ENCODE peak calls at places on chromosomes 1 and 21, in seven cellular contexts. E, K, I, U, C, N and F are unnamed samples.

GRCh38 chr1:205172729-205173366 is 38.7 kb downstream of the DSTYK start:
- DNase-seq in E (peak), K (peak), I (peak), U (no peak), C (no peak), N (no peak), F (no peak)

GRCh38 chr1:119713039-119713537 is 1.4 kb downstream of the PHGDH start:
- DNase-seq in E (no peak), K (no peak), I (no peak), U (peak), C (no peak), N (peak), F (no peak)

GRCh38 chr1:54345116-54345515 is 61.1 kb downstream of the SSBP3 start:
- DNase-seq in E (no peak), K (no peak), I (no peak), U (no peak), C (no peak), N (no peak), F (no peak)

GRCh38 chr21:26717146-26717739 is 128.0 kb downstream of the ADAMTS1 start:
- DNase-seq in E (no peak), K (no peak), I (peak), U (peak), C (no peak), N (no peak), F (peak)

GRCh38 chr1:155316922-155317321 is 3.8 kb upstream of the RUSC1 start:
- DNase-seq in E (no peak), K (no peak), I (no peak), U (no peak), C (no peak), N (no peak), F (no peak)

GRCh38 chr1:151106891-151107290 is 36.3 kb downstream of the GABPB2 start:
- DNase-seq in E (no peak), K (no peak), I (no peak), U (no peak), C (no peak), N (no peak), F (no peak)

GRCh38 chr1:171718216-171718615 is 23.6 kb downstream of the VAMP4 start:
- DNase-seq in E (no peak), K (no peak), I (no peak), U (no peak), C (no peak), N (no peak), F (no peak)

GRCh38 chr21:45405819-45406762 is 1.1 kb downstream of the COL18A1 start:
- DNase-seq in E (no peak), K (peak), I (no peak), U (peak), C (no peak), N (no peak), F (no peak)

GRCh38 chr1:121544500-121544899 is 359.7 kb downstream of the SRGAP2C start:
- DNase-seq in E (no peak), K (no peak), I (no peak), U (no peak), C (no peak), N (no peak), F (no peak)

GRCh38 chr1:45516465-45516864 is 5.2 kb downstream of the PRDX1 start:
- DNase-seq in E (no peak), K (no peak), I (no peak), U (no peak), C (no peak), N (no peak), F (no peak)

GRCh38 chr1:44650159-44650831 is 24.0 kb downstream of the TMEM53 start:
- DNase-seq in E (no peak), K (no peak), I (no peak), U (peak), C (no peak), N (no peak), F (no peak)

GRCh38 chr1:9422921-9423505 is 116.3 kb upstream of the SLC25A33 start:
- DNase-seq in E (no peak), K (no peak), I (no peak), U (no peak), C (no peak), N (no peak), F (no peak)
- TF ChIP-seq JUND in E (no peak), K (no peak), I (no peak), U (no peak), C (no peak), N (no peak), F (no peak)

DNA sequence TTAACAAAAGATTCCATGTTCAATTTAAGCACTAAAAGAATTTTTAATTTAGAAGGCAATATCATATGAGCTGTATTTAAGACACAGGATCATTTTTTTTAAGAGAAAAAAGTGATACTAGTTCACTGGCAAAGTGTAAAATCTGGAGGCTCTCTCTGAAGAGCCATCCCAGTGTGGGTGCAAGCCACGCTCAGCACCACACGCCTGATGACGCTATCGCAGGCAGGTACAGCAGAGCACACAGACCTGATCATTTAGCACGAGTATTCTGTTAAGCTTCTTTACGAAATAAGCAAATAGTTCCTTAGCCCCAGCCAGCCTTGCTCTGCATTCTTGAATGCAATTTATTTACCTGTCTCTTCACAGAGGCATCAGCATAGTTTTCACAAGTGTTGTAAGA is 198.6 kb downstream of the SIPA1L2 start:
- DNase-seq in E (no peak), K (no peak), I (no peak), U (no peak), C (no peak), N (no peak), F (no peak)
- TF ChIP-seq JUND in E (no peak), K (no peak), I (no peak), U (no peak), C (no peak), N (no peak), F (no peak)

GRCh38 chr1:68148631-68149030 is 83.7 kb downstream of the WLS start:
- DNase-seq in E (no peak), K (no peak), I (no peak), U (no peak), C (no peak), N (no peak), F (no peak)

GRCh38 chr1:68142461-68142860 is 89.9 kb downstream of the WLS start:
- DNase-seq in E (no peak), K (no peak), I (no peak), U (no peak), C (no peak), N (no peak), F (no peak)

GRCh38 chr1:68143633-68144032 is 88.7 kb downstream of the WLS start:
- DNase-seq in E (no peak), K (no peak), I (no peak), U (no peak), C (no peak), N (no peak), F (no peak)

GRCh38 chr1:68147534-68147933 is 84.8 kb downstream of the WLS start:
- DNase-seq in E (no peak), K (no peak), I (no peak), U (no peak), C (no peak), N (no peak), F (no peak)

GRCh38 chr1:68145418-68146126 is 86.8 kb downstream of the WLS start:
- DNase-seq in E (no peak), K (no peak), I (no peak), U (no peak), C (no peak), N (no peak), F (no peak)
- TF ChIP-seq JUND in E (no peak), K (no peak), I (no peak), U (no peak), C (no peak), N (no peak), F (no peak)

GRCh38 chr1:77068013-77068412 is 151.2 kb downstream of the PIGK start:
- DNase-seq in E (peak), K (no peak), I (no peak), U (no peak), C (no peak), N (no peak), F (no peak)
- TF ChIP-seq JUND in E (peak), K (no peak), I (no peak), U (no peak), C (no peak), N (no peak), F (no peak)

DNA sequence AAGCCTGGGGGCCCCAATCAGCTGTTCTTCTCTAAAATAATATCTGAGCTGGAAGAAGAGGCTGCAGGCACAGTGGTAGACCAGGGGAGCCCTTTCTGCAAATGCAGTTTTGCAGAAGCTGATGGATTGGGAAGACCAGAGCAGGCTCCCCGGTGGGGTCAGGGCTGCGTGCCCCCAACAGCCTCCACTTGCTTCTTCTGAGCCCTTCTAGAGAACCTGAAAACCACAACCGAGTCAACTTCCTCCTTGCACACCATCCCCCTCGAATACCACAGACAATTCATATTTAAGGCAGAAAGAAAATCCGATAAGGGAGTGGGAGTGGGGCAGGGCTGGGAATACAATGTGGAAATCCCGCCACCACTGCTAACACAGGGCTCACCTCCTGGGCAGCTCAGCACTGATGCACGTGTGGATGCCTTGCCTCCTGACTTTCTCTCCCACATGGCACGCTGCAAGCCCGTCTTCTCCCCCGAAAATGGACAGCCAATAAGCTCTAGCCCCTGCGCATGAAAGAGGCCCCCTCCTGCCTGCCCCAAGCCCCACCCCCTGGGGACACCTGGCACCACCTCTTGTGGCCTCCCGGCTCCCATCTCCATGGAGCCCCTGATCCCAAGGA is 25.4 kb upstream of the ALDH4A1 start:
- DNase-seq in E (no peak), K (no peak), I (no peak), U (no peak), C (no peak), N (no peak), F (no peak)
- TF ChIP-seq JUND in E (no peak), K (no peak), I (no peak), U (no peak), C (no peak), N (no peak), F (no peak)

GRCh38 chr1:40786171-40786994 is 2.8 kb downstream of the KCNQ4 start:
- DNase-seq in E (no peak), K (no peak), I (no peak), U (no peak), C (no peak), N (no peak), F (no peak)
- TF ChIP-seq JUND in E (no peak), K (no peak), I (no peak), U (no peak), C (no peak), N (no peak), F (no peak)